ENCODE peak calls at places on chromosome 9, in six cellular contexts. H is CD4-positive, alpha-beta T cell; Q is caudate nucleus; P is Calu3; V is ACHN; L is HCT116. X is an unnamed sample.

GRCh38 chr9:25716220-25716872 is 38.1 kb upstream of the TUSC1 start:
- DNase-seq in H (no peak), Q (no peak), P (peak), V (peak), L (no peak), X (peak)

GRCh38 chr9:37466037-37466709 is 923 bp upstream of the ZBTB5 start:
- DNase-seq in H (no peak), Q (peak), P (no peak), V (peak), L (peak), X (peak)

GRCh38 chr9:5448016-5448415 is 2.3 kb upstream of the CD274 start:
- DNase-seq in H (no peak), Q (no peak), P (no peak), V (no peak), L (no peak), X (no peak)

GRCh38 chr9:95506438-95506691 is 10.4 kb downstream of the PTCH1 start:
- DNase-seq in H (no peak), Q (no peak), P (peak), V (peak), L (no peak), X (no peak)

GRCh38 chr9:18785604-18786003 is 247.4 kb downstream of the SAXO1 start:
- DNase-seq in H (no peak), Q (no peak), P (no peak), V (no peak), L (no peak), X (no peak)

GRCh38 chr9:82124090-82124489 is 135.5 kb downstream of the SPATA31D1 start:
- DNase-seq in H (no peak), Q (no peak), P (no peak), V (no peak), L (no peak), X (no peak)

GRCh38 chr9:121463026-121463827 is 36.4 kb downstream of the GGTA1 start:
- DNase-seq in H (no peak), Q (no peak), P (peak), V (peak), L (peak), X (peak)

GRCh38 chr9:135898634-135899407 is 8.5 kb downstream of the CAMSAP1 start:
- DNase-seq in H (no peak), Q (no peak), P (no peak), V (no peak), L (no peak), X (no peak)